ENCODE peak calls at places on chromosomes 13 and 19, in eight cellular contexts. S is neural progenitor cell, Y is psoas muscle, A is left ventricle myocardium inferior, N is MM.1S, C is breast epithelium, W is ovary, Z is cardiac fibroblast. T is an unnamed sample.

GRCh38 chr13:47146136-47146535 is 249.3 kb upstream of the HTR2A start:
- DNase-seq in N (no peak), Z (peak), Y (no peak), S (no peak), W (no peak), A (no peak), C (no peak), T (no peak)

GRCh38 chr13:24361138-24361537 is 51.8 kb downstream of the C1QTNF9 start:
- DNase-seq in S (no peak), Z (no peak), N (no peak), Y (no peak), W (no peak), A (no peak), C (no peak), T (no peak)

GRCh38 chr13:35789335-35790166 is 313.1 kb upstream of the MAB21L1 start:
- DNase-seq in Z (peak), A (no peak), S (peak), C (no peak), N (peak), W (no peak), Y (no peak), T (no peak)

GRCh38 chr13:45872574-45872973 is 21.0 kb upstream of the SIAH3 start:
- DNase-seq in C (no peak), N (no peak), Z (no peak), Y (no peak), A (no peak), W (no peak), S (no peak), T (no peak)

GRCh38 chr13:93635687-93636086 is 409.1 kb downstream of the GPC6 start:
- DNase-seq in N (no peak), Y (no peak), W (no peak), S (no peak), Z (peak), A (no peak), C (no peak), T (no peak)

GRCh38 chr19:5822181-5822844 is 17.2 kb downstream of the FUT6 start:
- DNase-seq in W (no peak), N (no peak), Y (no peak), Z (no peak), C (no peak), A (no peak), S (no peak), T (peak)

GRCh38 chr13:28623782-28624706 is 34.9 kb upstream of the POMP start:
- DNase-seq in N (no peak), C (no peak), Y (no peak), W (no peak), Z (peak), S (no peak), A (no peak), T (no peak)

GRCh38 chr13:20043207-20043925 is 84.8 kb downstream of the ZMYM2 start:
- DNase-seq in Z (no peak), A (no peak), N (no peak), Y (no peak), C (no peak), S (no peak), W (no peak), T (no peak)

GRCh38 chr13:112996671-112997091 is 27.7 kb downstream of the MCF2L start:
- DNase-seq in Y (no peak), Z (no peak), W (no peak), C (no peak), A (no peak), S (no peak), N (no peak), T (no peak)

GRCh38 chr13:101624981-101625380 is 172.5 kb downstream of the ITGBL1 start:
- DNase-seq in W (no peak), C (no peak), S (no peak), A (no peak), Z (no peak), N (no peak), Y (no peak), T (no peak)

GRCh38 chr13:48154671-48155070 is 59.8 kb upstream of the MED4 start:
- DNase-seq in C (no peak), Y (no peak), Z (no peak), A (no peak), S (no peak), W (no peak), N (no peak), T (no peak)

GRCh38 chr19:662207-662961 is 630 bp downstream of the RNF126 start:
- DNase-seq in Z (no peak), Y (peak), S (peak), C (no peak), N (peak), W (peak), A (no peak), T (peak)

GRCh38 chr19:45471116-45471865 is 3.5 kb downstream of the FOSB start:
- DNase-seq in C (no peak), W (no peak), N (no peak), Y (no peak), Z (peak), S (no peak), A (no peak), T (no peak)

GRCh38 chr19:43504426-43505185 is at the start of gene PHLDB3:
- DNase-seq in C (peak), A (no peak), Y (peak), S (no peak), Z (peak), W (peak), N (peak), T (peak)

GRCh38 chr13:33953203-33953602 is 135.3 kb downstream of the RFC3 start:
- DNase-seq in S (no peak), W (no peak), N (no peak), C (no peak), Z (peak), Y (no peak), A (no peak), T (no peak)

GRCh38 chr13:29509999-29510586 is 85.4 kb downstream of the SLC7A1 start:
- DNase-seq in N (no peak), S (no peak), A (no peak), Z (no peak), W (no peak), C (no peak), Y (no peak), T (no peak)

GRCh38 chr13:30053904-30054303 is 203.5 kb upstream of the UBL3 start:
- DNase-seq in S (no peak), C (no peak), N (no peak), Y (no peak), Z (no peak), A (no peak), W (no peak), T (no peak)

GRCh38 chr19:14375582-14376291 is 5.5 kb upstream of the ADGRE5 start:
- DNase-seq in S (no peak), A (peak), W (no peak), C (no peak), N (no peak), Z (peak), Y (peak), T (no peak)

GRCh38 chr19:33631628-33631995 is 9.9 kb downstream of the CHST8 start:
- DNase-seq in W (no peak), A (no peak), C (no peak), Z (no peak), S (no peak), Y (no peak), N (no peak), T (no peak)

GRCh38 chr13:113598081-113598410 is 13.5 kb downstream of the TFDP1 start:
- DNase-seq in C (peak), Z (no peak), A (no peak), W (no peak), N (no peak), Y (no peak), S (no peak), T (no peak)

GRCh38 chr13:22517544-22517943 is 663.2 kb upstream of the SGCG start:
- DNase-seq in Z (no peak), A (no peak), Y (no peak), W (no peak), S (peak), N (no peak), C (no peak), T (no peak)

GRCh38 chr19:52689804-52690394 is 44.9 kb downstream of the ZNF611 start:
- DNase-seq in Z (no peak), C (peak), S (peak), N (no peak), Y (peak), W (peak), A (peak), T (peak)

GRCh38 chr13:47005761-47006414 is 109.0 kb upstream of the HTR2A start:
- DNase-seq in S (no peak), W (no peak), N (no peak), Y (no peak), A (no peak), C (no peak), Z (no peak), T (no peak)

GRCh38 chr13:31236211-31236786 is 36.5 kb downstream of the B3GLCT start:
- DNase-seq in Y (no peak), A (no peak), W (no peak), Z (peak), S (peak), N (peak), C (no peak), T (no peak)

GRCh38 chr19:20165971-20166592 is 932 bp upstream of the ZNF486 start:
- DNase-seq in C (no peak), Y (no peak), A (no peak), N (no peak), W (no peak), S (no peak), Z (no peak), T (peak)

GRCh38 chr19:38320969-38321339 is 1.3 kb downstream of the KCNK6 start:
- DNase-seq in A (no peak), N (no peak), S (no peak), C (no peak), Y (no peak), Z (no peak), W (no peak), T (no peak)

GRCh38 chr19:38318595-38319142 is 976 bp upstream of the KCNK6 start:
- DNase-seq in W (peak), N (no peak), Y (no peak), C (no peak), Z (peak), A (peak), S (no peak), T (no peak)

GRCh38 chr19:38317104-38317612 is 1.4 kb upstream of the YIF1B start:
- DNase-seq in Z (no peak), W (no peak), C (no peak), S (no peak), A (no peak), Y (no peak), N (no peak), T (no peak)

GRCh38 chr19:38321646-38322323 is 2.1 kb downstream of the KCNK6 start:
- DNase-seq in S (peak), N (no peak), C (no peak), Z (peak), Y (no peak), W (peak), A (peak), T (peak)

GRCh38 chr19:38319421-38320258 is at the start of gene KCNK6:
- DNase-seq in C (no peak), N (no peak), W (peak), A (peak), Y (peak), Z (peak), S (peak), T (peak)
- H3K4me3 ChIP-seq in C (peak), N (peak), W (peak), A (peak), Y (peak), Z (peak), S (peak), T (peak)

GRCh38 chr13:91347996-91348905 is 764 bp downstream of the MIR17HG start:
- DNase-seq in S (peak), C (peak), Y (peak), N (peak), W (peak), Z (peak), A (peak), T (peak)
- TF ChIP-seq CTCF in S (peak), C (no peak), Y (no peak), N (no peak), W (no peak), Z (no peak), A (peak), T (no peak)

GRCh38 chr13:49220035-49220855 is at the start of gene MLNR:
- DNase-seq in A (no peak), C (no peak), S (peak), Y (peak), W (peak), N (no peak), Z (peak), T (no peak)
- H3K4me3 ChIP-seq in A (peak), C (peak), S (peak), Y (peak), W (peak), N (no peak), Z (peak), T (no peak)

DNA sequence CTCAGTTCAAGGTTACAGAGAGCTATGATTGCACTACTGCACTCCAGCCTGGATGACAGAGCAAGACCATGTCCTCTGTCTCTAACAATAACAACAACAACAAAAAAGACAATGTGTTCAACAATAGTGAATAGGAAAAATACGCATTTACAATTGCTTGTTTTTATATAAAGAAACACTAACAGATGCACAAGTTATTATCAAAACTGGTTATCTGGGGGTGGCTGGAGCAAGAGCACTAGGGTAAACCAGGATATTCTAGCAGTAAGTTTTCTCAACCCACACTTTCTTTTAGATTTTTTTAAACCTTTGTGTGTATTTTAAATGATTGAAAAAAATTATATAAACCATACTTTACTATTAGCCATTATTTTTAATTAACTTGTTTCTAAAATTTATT is 33.1 kb downstream of the ZNF44 start:
- DNase-seq in A (no peak), N (no peak), Y (no peak), W (no peak), S (no peak), C (no peak), Z (no peak), T (no peak)
- TF ChIP-seq CTCF in A (no peak), N (no peak), Y (no peak), W (no peak), S (no peak), C (no peak), Z (no peak), T (no peak)

GRCh38 chr19:1837222-1837565 is 11.1 kb downstream of the REXO1 start:
- DNase-seq in A (no peak), S (no peak), Y (no peak), W (no peak), C (no peak), N (no peak), Z (no peak), T (no peak)

GRCh38 chr19:1840541-1841115 is 7.7 kb downstream of the REXO1 start:
- DNase-seq in Y (no peak), C (no peak), Z (peak), W (no peak), S (peak), A (peak), N (no peak), T (no peak)

GRCh38 chr19:1837625-1838105 is 10.6 kb downstream of the REXO1 start:
- DNase-seq in Z (peak), W (peak), S (peak), Y (no peak), N (no peak), A (peak), C (no peak), T (no peak)

GRCh38 chr19:1841209-1841924 is 6.9 kb downstream of the REXO1 start:
- DNase-seq in W (no peak), C (no peak), A (no peak), Z (no peak), S (no peak), Y (no peak), N (no peak), T (no peak)

GRCh38 chr19:1839658-1840540 is 8.4 kb downstream of the REXO1 start:
- DNase-seq in Y (no peak), Z (no peak), A (no peak), C (no peak), N (no peak), S (no peak), W (no peak), T (no peak)
- H3K4me3 ChIP-seq in Y (no peak), Z (no peak), A (peak), C (peak), N (no peak), S (no peak), W (no peak), T (no peak)

DNA sequence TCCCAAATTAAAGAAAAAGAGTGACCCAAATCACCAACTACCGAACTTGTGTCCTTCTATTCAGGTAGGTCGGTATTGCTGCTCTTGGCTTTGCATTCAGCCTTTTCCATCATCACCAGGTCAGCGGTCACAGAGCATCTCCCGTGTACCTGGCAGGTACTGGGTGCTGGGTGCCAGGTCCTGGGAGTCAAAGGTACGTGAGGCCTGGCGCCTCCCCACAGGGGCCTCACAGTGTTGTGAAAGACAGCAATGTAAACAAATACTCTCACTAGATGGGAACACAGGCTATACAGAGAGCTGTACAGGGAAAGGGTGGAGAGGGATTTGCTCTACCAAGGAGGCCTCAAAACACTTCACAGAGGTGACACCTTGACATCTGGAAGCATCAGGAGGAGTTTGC is 86.7 kb downstream of the ZIC5 start:
- DNase-seq in W (no peak), Y (no peak), N (no peak), C (no peak), Z (no peak), A (no peak), S (no peak), T (no peak)
- TF ChIP-seq CTCF in W (no peak), Y (no peak), N (no peak), C (no peak), Z (no peak), A (no peak), S (no peak), T (no peak)

DNA sequence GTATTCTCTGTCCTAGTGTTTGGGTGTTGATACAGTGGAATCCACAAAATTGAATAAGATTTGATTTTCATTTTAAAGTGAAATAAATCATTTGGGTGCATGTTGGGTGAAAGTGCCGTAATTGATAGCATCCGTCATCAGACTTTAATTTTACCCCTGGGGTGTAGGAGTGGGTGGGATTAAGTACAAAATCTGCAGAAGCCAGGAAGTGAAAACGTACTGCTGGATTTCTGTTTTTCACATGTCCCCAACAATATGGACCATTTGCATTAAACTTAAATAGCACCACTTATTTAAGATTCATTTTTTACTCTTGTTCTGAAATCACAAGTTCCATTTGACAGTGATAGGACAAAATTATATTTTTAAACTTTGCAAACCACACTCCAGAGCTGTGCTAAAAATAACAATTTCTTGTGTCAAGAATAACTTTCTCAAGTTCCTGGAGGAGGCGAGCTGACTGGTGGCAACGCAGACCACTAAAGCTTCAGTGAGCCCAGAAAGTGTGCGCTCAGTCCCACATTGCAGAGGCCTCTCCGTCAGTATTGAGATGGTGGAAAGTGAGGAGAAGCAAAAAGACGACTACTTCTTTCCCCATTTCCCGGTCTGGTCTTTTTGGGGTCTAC is 71.3 kb downstream of the ARHGEF7 start:
- DNase-seq in Y (no peak), W (no peak), A (no peak), C (no peak), S (no peak), Z (no peak), N (no peak), T (no peak)
- H3K4me3 ChIP-seq in Y (peak), W (no peak), A (peak), C (no peak), S (no peak), Z (no peak), N (no peak), T (no peak)

DNA sequence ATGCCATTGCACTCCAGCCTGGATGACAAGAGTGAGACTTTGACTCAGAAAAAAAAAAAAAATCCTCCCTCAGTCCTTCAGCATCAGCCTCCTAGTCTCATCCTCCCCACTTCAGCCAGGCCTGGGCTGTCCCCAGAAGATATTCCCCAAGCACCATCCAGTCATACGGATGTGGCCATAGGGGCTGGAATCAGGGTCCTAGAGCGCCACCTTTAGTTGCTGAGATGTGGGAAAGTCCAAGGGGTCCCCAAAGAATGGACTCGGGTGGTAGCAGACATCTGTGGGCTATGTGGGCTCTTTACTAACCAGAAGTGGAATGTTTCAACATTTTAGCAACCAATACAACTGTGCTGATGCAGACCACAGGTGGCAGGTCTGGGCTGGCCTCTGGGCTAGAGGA is 3.1 kb upstream of the TYROBP start:
- DNase-seq in W (no peak), A (no peak), N (no peak), S (peak), C (no peak), Z (no peak), Y (no peak), T (no peak)
- TF ChIP-seq CTCF in W (no peak), A (no peak), N (no peak), S (peak), C (no peak), Z (no peak), Y (no peak), T (no peak)

GRCh38 chr13:110310541-110311491 is 3.7 kb downstream of the COL4A2 start:
- DNase-seq in C (no peak), W (peak), Z (no peak), A (no peak), S (no peak), Y (no peak), N (no peak), T (no peak)

GRCh38 chr13:110307697-110308376 is 753 bp downstream of the COL4A2 start:
- DNase-seq in N (no peak), Y (no peak), W (peak), A (no peak), Z (peak), C (no peak), S (peak), T (peak)

GRCh38 chr13:110309159-110309476 is 2.0 kb downstream of the COL4A2 start:
- DNase-seq in W (no peak), S (no peak), A (no peak), Y (no peak), N (no peak), Z (peak), C (no peak), T (no peak)

GRCh38 chr13:110308377-110309158 is 1.5 kb downstream of the COL4A2 start:
- DNase-seq in W (peak), Z (peak), S (peak), Y (no peak), A (no peak), N (no peak), C (no peak), T (peak)

GRCh38 chr13:110309661-110310524 is 2.8 kb downstream of the COL4A2 start:
- DNase-seq in Y (no peak), Z (peak), C (no peak), A (no peak), N (no peak), S (peak), W (peak), T (no peak)
- H3K4me3 ChIP-seq in Y (peak), Z (peak), C (peak), A (peak), N (no peak), S (no peak), W (peak), T (no peak)

T was measured in body of pancreas.